ENCODE peak calls at places on chromosomes 3 and 15, in eight cellular contexts. C is HL-60, E is dorsolateral prefrontal cortex, K is AG09309, J is endothelial cell, M is natural killer cell, A is H1, X is fibroblast of pulmonary artery. L is an unnamed sample.

GRCh38 chr15:77369168-77369567 is 50.7 kb downstream of the PEAK1 start:
- DNase-seq in C (no peak), E (no peak), K (no peak), J (no peak), M (no peak), A (no peak), X (no peak), L (no peak)

GRCh38 chr3:119669906-119670570 is 7.2 kb downstream of the COX17 start:
- DNase-seq in C (no peak), E (no peak), K (no peak), J (no peak), M (no peak), A (no peak), X (peak), L (no peak)

GRCh38 chr15:78396976-78397375 is 41.0 kb upstream of the IREB2 start:
- DNase-seq in C (no peak), E (no peak), K (no peak), J (no peak), M (no peak), A (no peak), X (peak), L (no peak)

GRCh38 chr3:131009698-131010097 is 16.9 kb downstream of the ASTE1 start:
- DNase-seq in C (no peak), E (no peak), K (no peak), J (no peak), M (no peak), A (no peak), X (no peak), L (no peak)

GRCh38 chr15:60583194-60583593 is 104.3 kb upstream of the ICE2 start:
- DNase-seq in C (no peak), E (no peak), K (no peak), J (no peak), M (no peak), A (no peak), X (no peak), L (no peak)

GRCh38 chr15:73800662-73801345 is 47.7 kb upstream of the INSYN1 start:
- DNase-seq in C (no peak), E (peak), K (peak), J (no peak), M (no peak), A (no peak), X (peak), L (peak)

GRCh38 chr15:101120961-101121360 is 130.9 kb downstream of the CHSY1 start:
- DNase-seq in C (no peak), E (peak), K (no peak), J (no peak), M (no peak), A (no peak), X (no peak), L (no peak)

GRCh38 chr3:64053581-64053980 is 30.3 kb upstream of the PSMD6 start:
- DNase-seq in C (no peak), E (no peak), K (no peak), J (peak), M (no peak), A (no peak), X (no peak), L (no peak)

GRCh38 chr15:77869021-77869895 is 208.3 kb downstream of the TBC1D2B start:
- DNase-seq in C (no peak), E (no peak), K (no peak), J (no peak), M (no peak), A (no peak), X (peak), L (no peak)

GRCh38 chr3:62601238-62601856 is 228.0 kb upstream of the FEZF2 start:
- DNase-seq in C (no peak), E (no peak), K (no peak), J (no peak), M (no peak), A (no peak), X (peak), L (peak)

GRCh38 chr3:8519774-8520448 is 18.3 kb downstream of the LMCD1 start:
- DNase-seq in C (no peak), E (no peak), K (no peak), J (no peak), M (no peak), A (no peak), X (no peak), L (no peak)

GRCh38 chr15:92899910-92900711 is at the start of gene CHD2:
- DNase-seq in C (peak), E (peak), K (peak), J (peak), M (peak), A (peak), X (peak), L (no peak)

GRCh38 chr3:126205717-126206655 is 25.6 kb upstream of the ALDH1L1 start:
- DNase-seq in C (no peak), E (no peak), K (no peak), J (no peak), M (no peak), A (no peak), X (peak), L (no peak)

GRCh38 chr15:36468746-36469145 is 110.7 kb upstream of the CDIN1 start:
- DNase-seq in C (no peak), E (no peak), K (peak), J (no peak), M (no peak), A (no peak), X (peak), L (peak)

GRCh38 chr15:101441706-101442105 is 47.8 kb downstream of the PCSK6 start:
- DNase-seq in C (peak), E (no peak), K (no peak), J (no peak), M (no peak), A (no peak), X (no peak), L (no peak)

GRCh38 chr15:47757331-47757730 is 40.0 kb downstream of the SEMA6D start:
- DNase-seq in C (no peak), E (no peak), K (no peak), J (no peak), M (no peak), A (no peak), X (no peak), L (no peak)

GRCh38 chr15:68230157-68231100 is 901 bp upstream of the CLN6 start:
- DNase-seq in C (no peak), E (no peak), K (no peak), J (no peak), M (no peak), A (no peak), X (no peak), L (no peak)

GRCh38 chr3:10709110-10709781 is 106.8 kb upstream of the SLC6A11 start:
- DNase-seq in C (no peak), E (peak), K (no peak), J (no peak), M (no peak), A (no peak), X (no peak), L (no peak)

GRCh38 chr3:133464573-133464972 is 64.7 kb downstream of the BFSP2 start:
- DNase-seq in C (no peak), E (no peak), K (no peak), J (no peak), M (no peak), A (no peak), X (peak), L (no peak)

GRCh38 chr3:188664795-188665194 is 507.0 kb upstream of the TPRG1 start:
- DNase-seq in C (peak), E (no peak), K (no peak), J (peak), M (no peak), A (no peak), X (no peak), L (no peak)

GRCh38 chr15:77026501-77027110 is 31.7 kb downstream of the PSTPIP1 start:
- DNase-seq in C (no peak), E (no peak), K (no peak), J (peak), M (peak), A (no peak), X (no peak), L (no peak)

GRCh38 chr3:193851941-193852674 is 259.1 kb downstream of the OPA1 start:
- DNase-seq in C (no peak), E (no peak), K (no peak), J (peak), M (no peak), A (no peak), X (peak), L (no peak)

DNA sequence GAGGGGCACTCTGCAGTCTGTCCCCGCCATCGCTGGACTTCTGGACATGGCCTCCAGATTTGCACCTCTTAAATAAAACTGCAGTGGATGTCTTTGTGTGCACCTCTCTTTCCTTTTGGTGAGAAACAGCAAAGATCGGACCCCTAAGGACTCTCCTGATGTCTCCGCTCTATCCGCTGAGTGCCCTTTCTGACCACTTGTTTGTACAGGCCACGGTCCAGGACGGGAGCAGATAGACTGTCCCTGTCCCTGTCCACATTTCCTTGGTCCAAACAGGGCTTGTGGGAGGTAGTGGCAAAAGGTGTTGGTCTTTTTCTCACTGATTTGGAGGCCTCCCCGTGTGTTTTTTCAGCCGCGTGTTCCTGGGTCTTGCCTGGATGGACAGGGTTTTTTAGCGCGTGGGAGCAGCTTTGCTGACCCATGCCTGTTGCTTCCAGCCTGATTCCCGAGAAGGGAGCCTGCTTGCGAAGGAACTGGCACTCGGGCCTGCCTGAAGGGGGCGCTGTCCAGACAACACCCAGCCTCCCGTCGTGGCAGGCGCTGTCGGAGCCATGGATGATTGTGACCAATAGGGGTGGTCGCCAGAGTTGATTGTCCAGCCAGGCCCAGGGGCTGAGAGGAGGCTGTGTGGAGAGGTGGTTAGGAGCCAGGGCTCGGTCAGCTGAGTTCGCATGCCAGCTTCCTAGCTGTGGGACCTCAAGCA is 13.2 kb upstream of the STAB1 start:
- DNase-seq in C (no peak), E (no peak), K (no peak), J (peak), M (no peak), A (peak), X (peak), L (no peak)
- TF ChIP-seq CTCF in C (no peak), E (no peak), K (peak), J (peak), M (peak), A (no peak), X (peak), L (peak)

GRCh38 chr3:14119166-14119510 is 5.5 kb downstream of the CHCHD4 start:
- DNase-seq in C (no peak), E (no peak), K (no peak), J (no peak), M (no peak), A (no peak), X (no peak), L (no peak)

GRCh38 chr3:14117468-14118399 is 6.9 kb downstream of the CHCHD4 start:
- DNase-seq in C (no peak), E (no peak), K (no peak), J (no peak), M (no peak), A (no peak), X (no peak), L (no peak)

GRCh38 chr3:14110699-14111098 is 14.0 kb downstream of the CHCHD4 start:
- DNase-seq in C (no peak), E (no peak), K (no peak), J (no peak), M (no peak), A (no peak), X (peak), L (no peak)

GRCh38 chr3:14118400-14119165 is 6.1 kb downstream of the CHCHD4 start:
- DNase-seq in C (no peak), E (no peak), K (no peak), J (no peak), M (no peak), A (no peak), X (peak), L (no peak)

GRCh38 chr3:14113964-14114667 is 10.6 kb downstream of the CHCHD4 start:
- DNase-seq in C (no peak), E (no peak), K (no peak), J (no peak), M (no peak), A (no peak), X (no peak), L (no peak)
- TF ChIP-seq CTCF in C (no peak), E (no peak), K (no peak), J (no peak), M (no peak), A (no peak), X (peak), L (peak)

DNA sequence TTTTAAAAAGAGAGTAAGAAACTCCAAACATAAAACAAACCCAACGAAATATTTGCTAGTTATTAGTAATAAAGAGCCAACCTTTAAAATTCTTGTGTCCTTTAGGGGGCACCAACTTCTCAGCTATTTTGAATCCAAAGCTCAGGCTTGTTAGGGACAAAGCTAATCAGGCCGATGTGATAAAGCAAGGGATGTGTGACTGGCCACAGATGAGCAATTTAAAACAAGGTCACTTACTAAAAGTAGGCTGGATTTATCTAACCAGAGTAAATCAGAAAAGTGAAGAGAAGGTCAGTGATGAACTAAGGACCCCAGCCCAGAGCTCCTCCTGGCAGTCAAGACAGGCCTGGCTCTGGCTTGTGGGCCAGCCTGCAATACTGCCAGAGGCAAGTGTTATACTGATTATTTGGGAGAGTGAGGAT is 108.5 kb downstream of the CYP19A1 start:
- DNase-seq in C (no peak), E (peak), K (no peak), J (no peak), M (no peak), A (no peak), X (peak), L (peak)
- TF ChIP-seq CTCF in C (no peak), E (peak), K (peak), J (peak), M (no peak), A (no peak), X (peak), L (peak)

GRCh38 chr3:13289771-13290285 is 130.3 kb downstream of the NUP210 start:
- DNase-seq in C (no peak), E (no peak), K (no peak), J (no peak), M (no peak), A (no peak), X (no peak), L (no peak)

GRCh38 chr3:13290941-13291340 is 129.2 kb downstream of the NUP210 start:
- DNase-seq in C (no peak), E (no peak), K (no peak), J (no peak), M (no peak), A (no peak), X (no peak), L (no peak)

GRCh38 chr3:13287833-13288232 is 132.3 kb downstream of the NUP210 start:
- DNase-seq in C (no peak), E (no peak), K (no peak), J (no peak), M (no peak), A (no peak), X (no peak), L (no peak)

GRCh38 chr3:13286873-13287272 is 133.2 kb downstream of the NUP210 start:
- DNase-seq in C (no peak), E (no peak), K (no peak), J (no peak), M (no peak), A (no peak), X (no peak), L (no peak)

GRCh38 chr3:13288732-13289718 is 131.1 kb downstream of the NUP210 start:
- DNase-seq in C (no peak), E (no peak), K (no peak), J (no peak), M (no peak), A (no peak), X (no peak), L (no peak)
- TF ChIP-seq CTCF in C (no peak), E (no peak), K (no peak), J (no peak), M (no peak), A (no peak), X (no peak), L (no peak)

GRCh38 chr3:166257715-166258114 is 420.5 kb upstream of the BCHE start:
- DNase-seq in C (no peak), E (no peak), K (no peak), J (no peak), M (no peak), A (no peak), X (no peak), L (no peak)

GRCh38 chr3:166265153-166265552 is 427.9 kb upstream of the BCHE start:
- DNase-seq in C (no peak), E (no peak), K (no peak), J (no peak), M (no peak), A (no peak), X (no peak), L (no peak)

GRCh38 chr3:166263460-166263859 is 426.2 kb upstream of the BCHE start:
- DNase-seq in C (no peak), E (no peak), K (no peak), J (no peak), M (no peak), A (no peak), X (no peak), L (no peak)
- TF ChIP-seq CTCF in C (no peak), E (no peak), K (no peak), J (no peak), M (no peak), A (no peak), X (peak), L (no peak)

GRCh38 chr15:38490231-38490630 is 36.3 kb downstream of the FAM98B start:
- DNase-seq in C (no peak), E (no peak), K (no peak), J (no peak), M (no peak), A (no peak), X (peak), L (no peak)

GRCh38 chr15:38496151-38496550 is 42.2 kb downstream of the FAM98B start:
- DNase-seq in C (no peak), E (no peak), K (no peak), J (no peak), M (no peak), A (no peak), X (no peak), L (no peak)
- TF ChIP-seq CTCF in C (no peak), E (no peak), K (no peak), J (no peak), M (no peak), A (no peak), X (no peak), L (no peak)

DNA sequence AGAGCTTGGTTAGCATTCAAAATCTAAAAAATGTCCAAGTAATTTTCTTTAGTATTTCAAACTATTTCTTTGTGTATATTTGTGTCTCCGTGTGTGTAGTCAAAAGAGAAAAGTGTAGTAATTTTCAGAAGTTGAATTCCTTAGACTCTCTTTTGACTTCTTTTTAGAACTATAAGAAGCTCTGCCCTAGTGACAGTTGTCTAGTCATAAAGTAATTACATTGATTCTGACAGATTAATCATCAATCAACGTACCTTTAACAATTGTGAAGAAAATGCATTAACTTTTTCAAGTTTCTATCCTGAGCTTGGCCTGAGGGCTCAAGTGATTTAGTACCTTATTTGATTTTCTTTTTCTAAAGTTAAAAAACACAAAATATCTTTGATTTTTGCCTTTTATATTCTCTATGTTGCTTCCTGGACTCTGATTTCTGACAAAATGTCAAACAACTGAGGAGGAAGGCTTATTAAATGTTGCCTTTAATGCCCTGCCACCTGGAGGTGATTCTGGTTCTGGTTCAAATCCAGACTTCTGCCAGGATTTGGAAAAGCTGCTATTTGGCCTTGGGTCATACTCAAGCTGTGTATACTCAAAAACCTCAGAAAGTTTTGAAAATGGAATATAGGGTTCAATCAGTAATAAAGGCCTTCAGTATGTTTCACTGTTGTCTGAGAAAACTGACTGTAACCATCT is 653.6 kb downstream of the NSUN3 start:
- DNase-seq in C (no peak), E (peak), K (no peak), J (no peak), M (no peak), A (no peak), X (no peak), L (no peak)
- TF ChIP-seq CTCF in C (no peak), E (no peak), K (no peak), J (no peak), M (no peak), A (no peak), X (no peak), L (no peak)

DNA sequence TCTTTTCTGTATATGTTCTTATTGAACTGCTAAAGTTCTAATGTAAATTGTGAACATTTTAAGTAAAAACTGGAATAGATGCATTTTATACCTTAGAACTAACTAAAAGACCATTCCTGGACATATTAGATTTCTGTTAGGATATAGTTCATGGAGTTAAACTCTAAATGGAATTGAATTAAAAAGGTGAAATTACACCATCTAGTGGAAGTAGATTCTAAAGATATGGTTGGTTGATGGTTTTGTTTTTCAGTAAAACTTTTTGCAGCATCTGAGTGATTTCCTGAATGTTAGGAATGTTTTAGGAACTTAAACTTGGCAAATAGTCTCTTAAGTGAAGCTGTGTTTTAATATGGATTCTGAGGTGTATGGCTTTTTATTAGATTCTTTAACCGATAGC is 96.8 kb downstream of the SLMAP start:
- DNase-seq in C (no peak), E (no peak), K (no peak), J (no peak), M (no peak), A (no peak), X (peak), L (no peak)
- TF ChIP-seq CTCF in C (no peak), E (peak), K (peak), J (no peak), M (peak), A (no peak), X (peak), L (no peak)

GRCh38 chr15:28901987-28902745 is 16.4 kb downstream of the APBA2 start:
- DNase-seq in C (no peak), E (no peak), K (no peak), J (no peak), M (no peak), A (no peak), X (no peak), L (no peak)
- TF ChIP-seq CTCF in C (no peak), E (no peak), K (no peak), J (no peak), M (no peak), A (peak), X (peak), L (peak)

L was measured in HFF-Myc.